ENCODE peak calls at places on chromosome 4, in nine cellular contexts. One of them, this sample, is unnamed.

GRCh38 chr4:74123065-74123728 is 24.2 kb upstream of the CXCL2 start:
- DNase-seq in NCI-H1694 treated with DMSO at 0.1 percent for 48 hours: no peak
- DNase-seq in activated T-helper 1 cell treated with anti-CD3 and anti-CD28 coated beads, Interleukin-12 subunit alpha, Interleukin-12 subunit beta, Interleukin-2, Interleukin-4 antibody, amounts not matched to agents 30 ng/mL and 10 ng/mL and 1 ng/mL, durations not matched to agents 14 hours and 24 hours and 36 hours: no peak
- DNase-seq in AG04449: peak
- DNase-seq in left ventricle myocardium superior: no peak
- DNase-seq in NCI-H1092 treated with DMSO at 0.1 percent for 48 hours: peak
- DNase-seq in CD4-positive, alpha-beta memory T cell: no peak
- DNase-seq in GM13977: no peak
- DNase-seq in AG09319: peak
- DNase-seq in this sample: no peak

GRCh38 chr4:38831653-38832052 is 25.0 kb downstream of the TLR6 start:
- DNase-seq in NCI-H1694 treated with DMSO at 0.1 percent for 48 hours: no peak
- DNase-seq in activated T-helper 1 cell treated with anti-CD3 and anti-CD28 coated beads, Interleukin-12 subunit alpha, Interleukin-12 subunit beta, Interleukin-2, Interleukin-4 antibody, amounts not matched to agents 30 ng/mL and 10 ng/mL and 1 ng/mL, durations not matched to agents 14 hours and 24 hours and 36 hours: no peak
- DNase-seq in AG04449: peak
- DNase-seq in left ventricle myocardium superior: no peak
- DNase-seq in NCI-H1092 treated with DMSO at 0.1 percent for 48 hours: no peak
- DNase-seq in CD4-positive, alpha-beta memory T cell: no peak
- DNase-seq in GM13977: no peak
- DNase-seq in AG09319: no peak
- DNase-seq in this sample: no peak

GRCh38 chr4:7812921-7813320 is 126.7 kb downstream of the AFAP1 start:
- DNase-seq in NCI-H1694 treated with DMSO at 0.1 percent for 48 hours: no peak
- DNase-seq in activated T-helper 1 cell treated with anti-CD3 and anti-CD28 coated beads, Interleukin-12 subunit alpha, Interleukin-12 subunit beta, Interleukin-2, Interleukin-4 antibody, amounts not matched to agents 30 ng/mL and 10 ng/mL and 1 ng/mL, durations not matched to agents 14 hours and 24 hours and 36 hours: no peak
- DNase-seq in AG04449: no peak
- DNase-seq in left ventricle myocardium superior: no peak
- DNase-seq in NCI-H1092 treated with DMSO at 0.1 percent for 48 hours: no peak
- DNase-seq in CD4-positive, alpha-beta memory T cell: no peak
- DNase-seq in GM13977: no peak
- DNase-seq in AG09319: no peak
- DNase-seq in this sample: no peak

GRCh38 chr4:63922146-63922545 is 487.1 kb downstream of the TECRL start:
- DNase-seq in NCI-H1694 treated with DMSO at 0.1 percent for 48 hours: no peak
- DNase-seq in activated T-helper 1 cell treated with anti-CD3 and anti-CD28 coated beads, Interleukin-12 subunit alpha, Interleukin-12 subunit beta, Interleukin-2, Interleukin-4 antibody, amounts not matched to agents 30 ng/mL and 10 ng/mL and 1 ng/mL, durations not matched to agents 14 hours and 24 hours and 36 hours: no peak
- DNase-seq in AG04449: no peak
- DNase-seq in left ventricle myocardium superior: no peak
- DNase-seq in NCI-H1092 treated with DMSO at 0.1 percent for 48 hours: no peak
- DNase-seq in CD4-positive, alpha-beta memory T cell: no peak
- DNase-seq in GM13977: no peak
- DNase-seq in AG09319: no peak
- DNase-seq in this sample: no peak

GRCh38 chr4:110633358-110634319 is 10.8 kb upstream of the PITX2 start:
- DNase-seq in NCI-H1694 treated with DMSO at 0.1 percent for 48 hours: no peak
- DNase-seq in activated T-helper 1 cell treated with anti-CD3 and anti-CD28 coated beads, Interleukin-12 subunit alpha, Interleukin-12 subunit beta, Interleukin-2, Interleukin-4 antibody, amounts not matched to agents 30 ng/mL and 10 ng/mL and 1 ng/mL, durations not matched to agents 14 hours and 24 hours and 36 hours: no peak
- DNase-seq in AG04449: no peak
- DNase-seq in left ventricle myocardium superior: no peak
- DNase-seq in NCI-H1092 treated with DMSO at 0.1 percent for 48 hours: no peak
- DNase-seq in CD4-positive, alpha-beta memory T cell: no peak
- DNase-seq in GM13977: peak
- DNase-seq in AG09319: no peak
- DNase-seq in this sample: no peak

GRCh38 chr4:11912886-11913285 is 484.2 kb upstream of the HS3ST1 start:
- DNase-seq in NCI-H1694 treated with DMSO at 0.1 percent for 48 hours: no peak
- DNase-seq in activated T-helper 1 cell treated with anti-CD3 and anti-CD28 coated beads, Interleukin-12 subunit alpha, Interleukin-12 subunit beta, Interleukin-2, Interleukin-4 antibody, amounts not matched to agents 30 ng/mL and 10 ng/mL and 1 ng/mL, durations not matched to agents 14 hours and 24 hours and 36 hours: no peak
- DNase-seq in AG04449: no peak
- DNase-seq in left ventricle myocardium superior: no peak
- DNase-seq in NCI-H1092 treated with DMSO at 0.1 percent for 48 hours: no peak
- DNase-seq in CD4-positive, alpha-beta memory T cell: no peak
- DNase-seq in GM13977: no peak
- DNase-seq in AG09319: no peak
- DNase-seq in this sample: no peak

GRCh38 chr4:42151568-42152506 is 618 bp downstream of the BEND4 start:
- DNase-seq in NCI-H1694 treated with DMSO at 0.1 percent for 48 hours: peak
- DNase-seq in activated T-helper 1 cell treated with anti-CD3 and anti-CD28 coated beads, Interleukin-12 subunit alpha, Interleukin-12 subunit beta, Interleukin-2, Interleukin-4 antibody, amounts not matched to agents 30 ng/mL and 10 ng/mL and 1 ng/mL, durations not matched to agents 14 hours and 24 hours and 36 hours: no peak
- DNase-seq in AG04449: no peak
- DNase-seq in left ventricle myocardium superior: no peak
- DNase-seq in NCI-H1092 treated with DMSO at 0.1 percent for 48 hours: peak
- DNase-seq in CD4-positive, alpha-beta memory T cell: no peak
- DNase-seq in GM13977: peak
- DNase-seq in AG09319: no peak
- DNase-seq in this sample: peak

GRCh38 chr4:158996669-158997074 is 106.2 kb upstream of the RAPGEF2 start:
- DNase-seq in NCI-H1694 treated with DMSO at 0.1 percent for 48 hours: no peak
- DNase-seq in activated T-helper 1 cell treated with anti-CD3 and anti-CD28 coated beads, Interleukin-12 subunit alpha, Interleukin-12 subunit beta, Interleukin-2, Interleukin-4 antibody, amounts not matched to agents 30 ng/mL and 10 ng/mL and 1 ng/mL, durations not matched to agents 14 hours and 24 hours and 36 hours: no peak
- DNase-seq in AG04449: peak
- DNase-seq in left ventricle myocardium superior: no peak
- DNase-seq in NCI-H1092 treated with DMSO at 0.1 percent for 48 hours: peak
- DNase-seq in CD4-positive, alpha-beta memory T cell: no peak
- DNase-seq in GM13977: no peak
- DNase-seq in AG09319: peak
- DNase-seq in this sample: no peak

GRCh38 chr4:37383579-37384229 is 139.2 kb downstream of the NWD2 start:
- DNase-seq in NCI-H1694 treated with DMSO at 0.1 percent for 48 hours: peak
- DNase-seq in activated T-helper 1 cell treated with anti-CD3 and anti-CD28 coated beads, Interleukin-12 subunit alpha, Interleukin-12 subunit beta, Interleukin-2, Interleukin-4 antibody, amounts not matched to agents 30 ng/mL and 10 ng/mL and 1 ng/mL, durations not matched to agents 14 hours and 24 hours and 36 hours: no peak
- DNase-seq in AG04449: no peak
- DNase-seq in left ventricle myocardium superior: no peak
- DNase-seq in NCI-H1092 treated with DMSO at 0.1 percent for 48 hours: peak
- DNase-seq in CD4-positive, alpha-beta memory T cell: no peak
- DNase-seq in GM13977: peak
- DNase-seq in AG09319: no peak
- DNase-seq in this sample: no peak

GRCh38 chr4:128686032-128686465 is 123.5 kb upstream of the JADE1 start:
- DNase-seq in NCI-H1694 treated with DMSO at 0.1 percent for 48 hours: no peak
- DNase-seq in activated T-helper 1 cell treated with anti-CD3 and anti-CD28 coated beads, Interleukin-12 subunit alpha, Interleukin-12 subunit beta, Interleukin-2, Interleukin-4 antibody, amounts not matched to agents 30 ng/mL and 10 ng/mL and 1 ng/mL, durations not matched to agents 14 hours and 24 hours and 36 hours: no peak
- DNase-seq in AG04449: no peak
- DNase-seq in left ventricle myocardium superior: no peak
- DNase-seq in NCI-H1092 treated with DMSO at 0.1 percent for 48 hours: no peak
- DNase-seq in CD4-positive, alpha-beta memory T cell: no peak
- DNase-seq in GM13977: no peak
- DNase-seq in AG09319: no peak
- DNase-seq in this sample: no peak

GRCh38 chr4:16791460-16791859 is 107.0 kb downstream of the LDB2 start:
- DNase-seq in NCI-H1694 treated with DMSO at 0.1 percent for 48 hours: no peak
- DNase-seq in activated T-helper 1 cell treated with anti-CD3 and anti-CD28 coated beads, Interleukin-12 subunit alpha, Interleukin-12 subunit beta, Interleukin-2, Interleukin-4 antibody, amounts not matched to agents 30 ng/mL and 10 ng/mL and 1 ng/mL, durations not matched to agents 14 hours and 24 hours and 36 hours: no peak
- DNase-seq in AG04449: no peak
- DNase-seq in left ventricle myocardium superior: no peak
- DNase-seq in NCI-H1092 treated with DMSO at 0.1 percent for 48 hours: no peak
- DNase-seq in CD4-positive, alpha-beta memory T cell: no peak
- DNase-seq in GM13977: no peak
- DNase-seq in AG09319: no peak
- DNase-seq in this sample: no peak

This sample was measured in left cardiac atrium.